ENCODE peak calls at places on chromosomes 5 and 9, in ten cellular contexts. One of them, this sample, is unnamed.

GRCh38 chr9:105171076-105171475 is 73.4 kb upstream of the SLC44A1 start:
- DNase-seq in HuH-7: no peak
- DNase-seq in foreskin fibroblast: no peak
- DNase-seq in activated T-helper 1 cell treated with anti-CD3 and anti-CD28 coated beads, Interleukin-12 subunit alpha, Interleukin-12 subunit beta, Interleukin-2, Interleukin-4 antibody, amounts not matched to agents 30 ng/mL and 10 ng/mL and 1 ng/mL, durations not matched to agents 14 hours and 24 hours and 36 hours: no peak
- DNase-seq in cerebellar nuclear complex: no peak
- DNase-seq in NCI-H226: no peak
- DNase-seq in AML-193: no peak
- DNase-seq in retina: no peak
- DNase-seq in iris pigment epithelial cell: no peak
- DNase-seq in KG1: no peak
- DNase-seq in this sample: no peak

GRCh38 chr5:164672931-164673694 is 1167.7 kb downstream of the MAT2B start:
- DNase-seq in activated T-helper 1 cell treated with anti-CD3 and anti-CD28 coated beads, Interleukin-12 subunit alpha, Interleukin-12 subunit beta, Interleukin-2, Interleukin-4 antibody, amounts not matched to agents 30 ng/mL and 10 ng/mL and 1 ng/mL, durations not matched to agents 14 hours and 24 hours and 36 hours: no peak
- DNase-seq in NCI-H226: no peak
- DNase-seq in KG1: no peak
- DNase-seq in foreskin fibroblast: no peak
- DNase-seq in retina: no peak
- DNase-seq in HuH-7: no peak
- DNase-seq in iris pigment epithelial cell: peak; percentile 20
- DNase-seq in AML-193: peak; percentile 53
- DNase-seq in cerebellar nuclear complex: no peak
- DNase-seq in this sample: no peak

GRCh38 chr5:148202531-148203092 is at the start of gene SPINK6:
- DNase-seq in foreskin fibroblast: no peak
- DNase-seq in AML-193: no peak
- DNase-seq in iris pigment epithelial cell: no peak
- DNase-seq in KG1: no peak
- DNase-seq in retina: peak; percentile 21
- DNase-seq in NCI-H226: peak; percentile 7
- DNase-seq in HuH-7: no peak
- DNase-seq in cerebellar nuclear complex: no peak
- DNase-seq in activated T-helper 1 cell treated with anti-CD3 and anti-CD28 coated beads, Interleukin-12 subunit alpha, Interleukin-12 subunit beta, Interleukin-2, Interleukin-4 antibody, amounts not matched to agents 30 ng/mL and 10 ng/mL and 1 ng/mL, durations not matched to agents 14 hours and 24 hours and 36 hours: no peak
- DNase-seq in this sample: no peak

GRCh38 chr5:157390179-157390923 is 69.7 kb upstream of the NIPAL4 start:
- DNase-seq in foreskin fibroblast: peak; percentile 96
- DNase-seq in AML-193: no peak
- DNase-seq in cerebellar nuclear complex: no peak
- DNase-seq in activated T-helper 1 cell treated with anti-CD3 and anti-CD28 coated beads, Interleukin-12 subunit alpha, Interleukin-12 subunit beta, Interleukin-2, Interleukin-4 antibody, amounts not matched to agents 30 ng/mL and 10 ng/mL and 1 ng/mL, durations not matched to agents 14 hours and 24 hours and 36 hours: peak; percentile 47
- DNase-seq in HuH-7: no peak
- DNase-seq in NCI-H226: peak; percentile 76
- DNase-seq in KG1: no peak
- DNase-seq in iris pigment epithelial cell: peak; percentile 88
- DNase-seq in retina: no peak
- DNase-seq in this sample: no peak

GRCh38 chr5:38154615-38155204 is 103.6 kb upstream of the EGFLAM start:
- DNase-seq in AML-193: no peak
- DNase-seq in retina: no peak
- DNase-seq in cerebellar nuclear complex: no peak
- DNase-seq in KG1: no peak
- DNase-seq in HuH-7: no peak
- DNase-seq in iris pigment epithelial cell: no peak
- DNase-seq in activated T-helper 1 cell treated with anti-CD3 and anti-CD28 coated beads, Interleukin-12 subunit alpha, Interleukin-12 subunit beta, Interleukin-2, Interleukin-4 antibody, amounts not matched to agents 30 ng/mL and 10 ng/mL and 1 ng/mL, durations not matched to agents 14 hours and 24 hours and 36 hours: no peak
- DNase-seq in NCI-H226: no peak
- DNase-seq in foreskin fibroblast: no peak
- DNase-seq in this sample: no peak

GRCh38 chr9:12785251-12785880 is 10.5 kb downstream of the LURAP1L start:
- DNase-seq in retina: no peak
- DNase-seq in iris pigment epithelial cell: peak; percentile 61
- DNase-seq in KG1: no peak
- DNase-seq in NCI-H226: peak; percentile 47
- DNase-seq in activated T-helper 1 cell treated with anti-CD3 and anti-CD28 coated beads, Interleukin-12 subunit alpha, Interleukin-12 subunit beta, Interleukin-2, Interleukin-4 antibody, amounts not matched to agents 30 ng/mL and 10 ng/mL and 1 ng/mL, durations not matched to agents 14 hours and 24 hours and 36 hours: no peak
- DNase-seq in HuH-7: no peak
- DNase-seq in foreskin fibroblast: no peak
- DNase-seq in cerebellar nuclear complex: no peak
- DNase-seq in AML-193: no peak
- DNase-seq in this sample: no peak

GRCh38 chr5:80269991-80270438 is 14.2 kb upstream of the SERINC5 start:
- DNase-seq in foreskin fibroblast: no peak
- DNase-seq in NCI-H226: no peak
- DNase-seq in AML-193: no peak
- DNase-seq in iris pigment epithelial cell: no peak
- DNase-seq in retina: no peak
- DNase-seq in cerebellar nuclear complex: no peak
- DNase-seq in KG1: no peak
- DNase-seq in HuH-7: no peak
- DNase-seq in activated T-helper 1 cell treated with anti-CD3 and anti-CD28 coated beads, Interleukin-12 subunit alpha, Interleukin-12 subunit beta, Interleukin-2, Interleukin-4 antibody, amounts not matched to agents 30 ng/mL and 10 ng/mL and 1 ng/mL, durations not matched to agents 14 hours and 24 hours and 36 hours: no peak
- DNase-seq in this sample: no peak

GRCh38 chr5:170393235-170393634 is 4.1 kb upstream of the KCNMB1 start:
- DNase-seq in retina: peak; percentile 17
- DNase-seq in iris pigment epithelial cell: no peak
- DNase-seq in cerebellar nuclear complex: no peak
- DNase-seq in HuH-7: no peak
- DNase-seq in activated T-helper 1 cell treated with anti-CD3 and anti-CD28 coated beads, Interleukin-12 subunit alpha, Interleukin-12 subunit beta, Interleukin-2, Interleukin-4 antibody, amounts not matched to agents 30 ng/mL and 10 ng/mL and 1 ng/mL, durations not matched to agents 14 hours and 24 hours and 36 hours: peak; percentile 12
- DNase-seq in foreskin fibroblast: peak; percentile 1
- DNase-seq in NCI-H226: no peak
- DNase-seq in KG1: no peak
- DNase-seq in AML-193: no peak
- DNase-seq in this sample: no peak

GRCh38 chr5:122863721-122864120 is 18.3 kb downstream of the SNX24 start:
- DNase-seq in HuH-7: no peak
- DNase-seq in NCI-H226: no peak
- DNase-seq in retina: no peak
- DNase-seq in activated T-helper 1 cell treated with anti-CD3 and anti-CD28 coated beads, Interleukin-12 subunit alpha, Interleukin-12 subunit beta, Interleukin-2, Interleukin-4 antibody, amounts not matched to agents 30 ng/mL and 10 ng/mL and 1 ng/mL, durations not matched to agents 14 hours and 24 hours and 36 hours: no peak
- DNase-seq in iris pigment epithelial cell: no peak
- DNase-seq in KG1: no peak
- DNase-seq in cerebellar nuclear complex: no peak
- DNase-seq in foreskin fibroblast: no peak
- DNase-seq in AML-193: no peak
- DNase-seq in this sample: no peak